ENCODE peak calls at places on chromosomes 2 and 18, in four cellular contexts. M is activated naive CD4-positive, alpha-beta T cell; V is WTC11; S is adipocyte. C is an unnamed sample.

GRCh38 chr2:105323117-105323516 is 6.4 kb downstream of the TGFBRAP1 start:
- DNase-seq in M (no peak), V (no peak), S (no peak), C (no peak)

GRCh38 chr18:46010050-46010449 is 42.9 kb upstream of the EPG5 start:
- DNase-seq in M (no peak), V (no peak), S (no peak), C (no peak)

GRCh38 chr2:200171761-200172482 is 134.6 kb upstream of the SPATS2L start:
- DNase-seq in M (no peak), V (no peak), S (peak; percentile 36), C (no peak)

GRCh38 chr2:221501210-221501882 is 70.8 kb downstream of the EPHA4 start:
- DNase-seq in M (no peak), V (no peak), S (peak; percentile 73), C (no peak)

GRCh38 chr2:72893594-72894319 is 6.5 kb downstream of the SPR start:
- DNase-seq in M (no peak), V (peak; percentile 83), S (peak; percentile 82), C (no peak)

GRCh38 chr18:25953111-25953510 is 137.3 kb downstream of the SS18 start:
- DNase-seq in M (no peak), V (no peak), S (no peak), C (no peak)

GRCh38 chr18:13264091-13264777 is 45.7 kb downstream of the LDLRAD4 start:
- DNase-seq in M (no peak), V (no peak), S (no peak), C (no peak)

GRCh38 chr18:56517181-56517580 is 121.2 kb downstream of the TXNL1 start:
- DNase-seq in M (no peak), V (no peak), S (no peak), C (no peak)

GRCh38 chr18:58842978-58843661 is 21.6 kb upstream of the ZNF532 start:
- DNase-seq in M (no peak), V (no peak), S (no peak), C (no peak)

GRCh38 chr2:237601453-237602116 is 11.1 kb upstream of the RAB17 start:
- DNase-seq in M (no peak), V (peak; percentile 46), S (no peak), C (no peak)

GRCh38 chr2:191036365-191036764 is 22.4 kb upstream of the STAT1 start:
- DNase-seq in M (no peak), V (no peak), S (no peak), C (no peak)

GRCh38 chr2:107002735-107003134 is 116.8 kb upstream of the ST6GAL2 start:
- DNase-seq in M (no peak), V (no peak), S (no peak), C (no peak)

GRCh38 chr2:240624011-240624949 is 1.0 kb upstream of the GPR35 start:
- DNase-seq in M (no peak), V (peak; percentile 13), S (no peak), C (no peak)

GRCh38 chr2:168466834-168467565 is 10.9 kb downstream of the CERS6 start:
- DNase-seq in M (no peak), V (no peak), S (no peak), C (no peak)

GRCh38 chr2:1702186-1702565 is 42.1 kb downstream of the PXDN start:
- DNase-seq in M (no peak), V (no peak), S (no peak), C (no peak)

GRCh38 chr2:160868891-160869290 is 291.3 kb upstream of the TANK start:
- DNase-seq in M (no peak), V (no peak), S (peak; percentile 24), C (no peak)

GRCh38 chr18:32454667-32455066 is 16.0 kb downstream of the GAREM1 start:
- DNase-seq in M (no peak), V (no peak), S (peak; percentile 22), C (no peak)

GRCh38 chr2:139746901-139747300 is 966.7 kb upstream of the NXPH2 start:
- DNase-seq in M (no peak), V (no peak), S (no peak), C (no peak)

GRCh38 chr2:101741775-101742520 is 44.4 kb downstream of the MAP4K4 start:
- DNase-seq in M (no peak), V (peak; percentile 27), S (no peak), C (no peak)

GRCh38 chr2:28950941-28951630 is 30.0 kb upstream of the TOGARAM2 start:
- DNase-seq in M (no peak), V (no peak), S (no peak), C (no peak)

GRCh38 chr18:76875390-76876330 is 53.3 kb downstream of the ZNF236 start:
- DNase-seq in M (no peak), V (peak; percentile 69), S (peak; percentile 45), C (no peak)

GRCh38 chr2:96769816-96770215 is 9.1 kb downstream of the CNNM4 start:
- DNase-seq in M (no peak), V (no peak), S (no peak), C (no peak)

GRCh38 chr18:67300498-67300897 is 216.0 kb downstream of the DSEL start:
- DNase-seq in M (no peak), V (peak; percentile 17), S (no peak), C (no peak)

GRCh38 chr2:54559593-54560145 is 103.5 kb downstream of the SPTBN1 start:
- DNase-seq in M (no peak), V (no peak), S (peak; percentile 87), C (no peak)

GRCh38 chr2:3536682-3537632 is 17.6 kb upstream of the ADI1 start:
- DNase-seq in M (no peak), V (peak; percentile 68), S (peak; percentile 67), C (no peak)

GRCh38 chr2:134104754-134105153 is 149.1 kb upstream of the MGAT5 start:
- DNase-seq in M (no peak), V (no peak), S (no peak), C (no peak)